ENCODE peak calls at places on chromosomes 5 and 9, in five cellular contexts. One of them, this sample, is unnamed.
A peak's percentile ranks its signal among the peaks of the same experiment; 100 is the strongest.

GRCh38 chr5:36874465-36874864 is 2.1 kb upstream of the NIPBL start:
- DNase-seq in astrocyte of the spinal cord: peak; percentile 14
- DNase-seq in H9: no peak
- DNase-seq in HCT116: no peak
- DNase-seq in MM.1S: no peak
- DNase-seq in this sample: no peak

GRCh38 chr9:86368871-86369521 is 14.8 kb upstream of the TUT7 start:
- DNase-seq in HCT116: no peak
- DNase-seq in H9: no peak
- DNase-seq in astrocyte of the spinal cord: peak; percentile 54
- DNase-seq in MM.1S: no peak
- DNase-seq in this sample: no peak

GRCh38 chr5:644971-645370 is 32.8 kb downstream of the CEP72 start:
- DNase-seq in MM.1S: no peak
- DNase-seq in H9: no peak
- DNase-seq in astrocyte of the spinal cord: no peak
- DNase-seq in HCT116: no peak
- DNase-seq in this sample: no peak

GRCh38 chr9:120104771-120105170 is 475.2 kb downstream of the CDK5RAP2 start:
- DNase-seq in H9: no peak
- DNase-seq in astrocyte of the spinal cord: no peak
- DNase-seq in MM.1S: no peak
- DNase-seq in HCT116: no peak
- DNase-seq in this sample: no peak

GRCh38 chr5:36384845-36385244 is 83.1 kb upstream of the RANBP3L start:
- DNase-seq in astrocyte of the spinal cord: no peak
- DNase-seq in HCT116: no peak
- DNase-seq in H9: no peak
- DNase-seq in MM.1S: no peak
- DNase-seq in this sample: no peak

GRCh38 chr9:104861406-104861805 is 66.5 kb downstream of the ABCA1 start:
- DNase-seq in H9: no peak
- DNase-seq in MM.1S: no peak
- DNase-seq in HCT116: no peak
- DNase-seq in astrocyte of the spinal cord: no peak
- DNase-seq in this sample: no peak

GRCh38 chr5:102807878-102808502 is 52.9 kb downstream of the PAM start:
- DNase-seq in MM.1S: no peak
- DNase-seq in astrocyte of the spinal cord: peak; percentile 87
- DNase-seq in H9: peak; percentile 45
- DNase-seq in HCT116: no peak
- DNase-seq in this sample: no peak

GRCh38 chr5:6820851-6821479 is 107.7 kb downstream of the TENT4A start:
- DNase-seq in H9: peak; percentile 76
- DNase-seq in astrocyte of the spinal cord: peak; percentile 6
- DNase-seq in HCT116: peak; percentile 27
- DNase-seq in MM.1S: peak; percentile 76
- DNase-seq in this sample: no peak